ENCODE peak calls at places on chromosomes 11 and 22, in four cellular contexts. One of them, this sample, is unnamed.

GRCh38 chr11:5486421-5486820 is 2.1 kb upstream of the OR52D1 start:
- DNase-seq in choroid plexus epithelial cell: no peak
- DNase-seq in upper lobe of left lung: no peak
- DNase-seq in cardiac fibroblast: no peak
- DNase-seq in this sample: no peak

GRCh38 chr11:62614275-62614674 is 1.2 kb downstream of the ROM1 start:
- DNase-seq in choroid plexus epithelial cell: no peak
- DNase-seq in upper lobe of left lung: no peak
- DNase-seq in cardiac fibroblast: no peak
- DNase-seq in this sample: peak; percentile 42

GRCh38 chr22:38519453-38520250 is 13.5 kb upstream of the DDX17 start:
- DNase-seq in choroid plexus epithelial cell: no peak
- DNase-seq in upper lobe of left lung: no peak
- DNase-seq in cardiac fibroblast: no peak
- DNase-seq in this sample: no peak

GRCh38 chr11:11463397-11463796 is 110.3 kb upstream of the CSNK2A3 start:
- DNase-seq in choroid plexus epithelial cell: no peak
- DNase-seq in upper lobe of left lung: no peak
- DNase-seq in cardiac fibroblast: no peak
- DNase-seq in this sample: peak; percentile 48

GRCh38 chr11:119624102-119624615 is 104.8 kb downstream of the NECTIN1 start:
- DNase-seq in choroid plexus epithelial cell: no peak
- DNase-seq in upper lobe of left lung: no peak
- DNase-seq in cardiac fibroblast: no peak
- DNase-seq in this sample: no peak

GRCh38 chr11:68508425-68508824 is 47.9 kb downstream of the PPP6R3 start:
- DNase-seq in choroid plexus epithelial cell: peak; percentile 31
- DNase-seq in upper lobe of left lung: no peak
- DNase-seq in cardiac fibroblast: no peak
- DNase-seq in this sample: no peak

GRCh38 chr11:98260983-98261382 is 759.8 kb upstream of the CNTN5 start:
- DNase-seq in choroid plexus epithelial cell: peak; percentile 5
- DNase-seq in upper lobe of left lung: no peak
- DNase-seq in cardiac fibroblast: peak; percentile 2
- DNase-seq in this sample: no peak

GRCh38 chr22:26887456-26887855 is 230.1 kb downstream of the MIAT start:
- DNase-seq in choroid plexus epithelial cell: peak; percentile 87
- DNase-seq in upper lobe of left lung: no peak
- DNase-seq in cardiac fibroblast: peak; percentile 79
- DNase-seq in this sample: no peak

GRCh38 chr11:13301522-13301921 is 23.9 kb downstream of the BMAL1 start:
- DNase-seq in choroid plexus epithelial cell: no peak
- DNase-seq in upper lobe of left lung: no peak
- DNase-seq in cardiac fibroblast: no peak
- DNase-seq in this sample: no peak

GRCh38 chr11:44943118-44943517 is 7.6 kb downstream of the TP53I11 start:
- DNase-seq in choroid plexus epithelial cell: no peak
- DNase-seq in upper lobe of left lung: peak; percentile 84
- DNase-seq in cardiac fibroblast: no peak
- DNase-seq in this sample: no peak

GRCh38 chr11:43868852-43869567 is 11.6 kb upstream of the ALKBH3 start:
- DNase-seq in choroid plexus epithelial cell: peak; percentile 91
- DNase-seq in upper lobe of left lung: peak; percentile 46
- DNase-seq in cardiac fibroblast: peak; percentile 87
- DNase-seq in this sample: no peak

GRCh38 chr11:12542186-12542935 is 131.9 kb upstream of the TEAD1 start:
- DNase-seq in choroid plexus epithelial cell: no peak
- DNase-seq in upper lobe of left lung: no peak
- DNase-seq in cardiac fibroblast: no peak
- DNase-seq in this sample: no peak

GRCh38 chr11:36333897-36334296 is 37.8 kb downstream of the PRR5L start:
- DNase-seq in choroid plexus epithelial cell: peak; percentile 72
- DNase-seq in upper lobe of left lung: no peak
- DNase-seq in cardiac fibroblast: peak; percentile 51
- DNase-seq in this sample: no peak

GRCh38 chr11:59617876-59618275 is 2.3 kb upstream of the OSBP start:
- DNase-seq in choroid plexus epithelial cell: no peak
- DNase-seq in upper lobe of left lung: no peak
- DNase-seq in cardiac fibroblast: no peak
- DNase-seq in this sample: no peak

GRCh38 chr11:83249972-83250593 is 36.1 kb downstream of the CCDC90B start:
- DNase-seq in choroid plexus epithelial cell: peak; percentile 83
- DNase-seq in upper lobe of left lung: no peak
- DNase-seq in cardiac fibroblast: peak; percentile 75
- DNase-seq in this sample: no peak

GRCh38 chr11:79896258-79896657 is 455.4 kb upstream of the TENM4 start:
- DNase-seq in choroid plexus epithelial cell: peak; percentile 2
- DNase-seq in upper lobe of left lung: no peak
- DNase-seq in cardiac fibroblast: no peak
- DNase-seq in this sample: no peak

GRCh38 chr11:74683941-74684481 is 47.2 kb downstream of the CHRDL2 start:
- DNase-seq in choroid plexus epithelial cell: no peak
- DNase-seq in upper lobe of left lung: peak; percentile 20
- DNase-seq in cardiac fibroblast: no peak
- DNase-seq in this sample: peak; percentile 33
- H3K4me3 ChIP-seq in choroid plexus epithelial cell: no peak overlapping the region
- H3K4me3 ChIP-seq in upper lobe of left lung: peak overlapping the region; percentile 46
- H3K4me3 ChIP-seq in cardiac fibroblast: no peak overlapping the region
- H3K4me3 ChIP-seq in this sample: no peak overlapping the region

DNA sequence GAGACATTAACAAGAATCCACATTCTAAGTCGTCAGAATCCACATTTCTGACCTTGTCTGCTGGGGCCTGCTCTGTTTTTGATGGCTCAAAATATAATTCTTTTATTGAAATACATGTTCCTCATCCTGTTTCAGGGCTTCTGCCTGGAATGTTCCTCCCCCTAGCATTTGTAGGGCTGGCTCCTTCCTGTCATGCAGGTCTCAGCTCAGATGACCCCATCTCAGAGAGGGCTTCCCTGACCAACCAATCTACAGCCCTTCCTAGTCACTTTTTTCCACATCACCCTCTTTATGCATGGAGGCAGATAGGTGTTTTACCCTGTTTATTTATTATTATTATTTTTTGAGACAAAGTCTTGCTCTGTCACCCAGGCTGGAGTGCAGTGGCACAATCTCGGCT is 14.8 kb downstream of the TMEM123 start:
- DNase-seq in choroid plexus epithelial cell: no peak
- DNase-seq in upper lobe of left lung: no peak
- DNase-seq in cardiac fibroblast: no peak
- DNase-seq in this sample: no peak
- H3K4me3 ChIP-seq in choroid plexus epithelial cell: no peak overlapping the region
- H3K4me3 ChIP-seq in upper lobe of left lung: no peak overlapping the region
- H3K4me3 ChIP-seq in cardiac fibroblast: no peak overlapping the region
- H3K4me3 ChIP-seq in this sample: no peak overlapping the region

GRCh38 chr11:127000291-127000968 is at the start of gene KIRREL3:
- DNase-seq in choroid plexus epithelial cell: no peak
- DNase-seq in upper lobe of left lung: no peak
- DNase-seq in cardiac fibroblast: no peak
- DNase-seq in this sample: no peak
- H3K4me3 ChIP-seq in choroid plexus epithelial cell: no peak within 1 kb of the TSS
- H3K4me3 ChIP-seq in upper lobe of left lung: peak within 1 kb of the TSS; percentile 41
- H3K4me3 ChIP-seq in cardiac fibroblast: peak within 1 kb of the TSS; percentile 52
- H3K4me3 ChIP-seq in this sample: no peak within 1 kb of the TSS

GRCh38 chr11:65491614-65492386 is 7.0 kb upstream of the MALAT1 start:
- DNase-seq in choroid plexus epithelial cell: peak; percentile 87
- DNase-seq in upper lobe of left lung: peak; percentile 97
- DNase-seq in cardiac fibroblast: peak; percentile 94
- DNase-seq in this sample: no peak
- H3K4me3 ChIP-seq in choroid plexus epithelial cell: no peak overlapping the region
- H3K4me3 ChIP-seq in upper lobe of left lung: no peak overlapping the region
- H3K4me3 ChIP-seq in cardiac fibroblast: peak overlapping the region; percentile 7
- H3K4me3 ChIP-seq in this sample: no peak overlapping the region

GRCh38 chr11:2435288-2436012 is 8.9 kb downstream of the TRPM5 start:
- DNase-seq in choroid plexus epithelial cell: no peak
- DNase-seq in upper lobe of left lung: no peak
- DNase-seq in cardiac fibroblast: no peak
- DNase-seq in this sample: no peak

GRCh38 chr11:2436013-2436520 is 8.2 kb downstream of the TRPM5 start:
- DNase-seq in choroid plexus epithelial cell: no peak
- DNase-seq in upper lobe of left lung: no peak
- DNase-seq in cardiac fibroblast: no peak
- DNase-seq in this sample: no peak

GRCh38 chr11:2439820-2440219 is 4.5 kb downstream of the TRPM5 start:
- DNase-seq in choroid plexus epithelial cell: no peak
- DNase-seq in upper lobe of left lung: no peak
- DNase-seq in cardiac fibroblast: no peak
- DNase-seq in this sample: no peak

GRCh38 chr11:2436521-2437031 is 7.7 kb downstream of the TRPM5 start:
- DNase-seq in choroid plexus epithelial cell: no peak
- DNase-seq in upper lobe of left lung: no peak
- DNase-seq in cardiac fibroblast: no peak
- DNase-seq in this sample: no peak

GRCh38 chr11:2437516-2437915 is 6.8 kb downstream of the TRPM5 start:
- DNase-seq in choroid plexus epithelial cell: no peak
- DNase-seq in upper lobe of left lung: no peak
- DNase-seq in cardiac fibroblast: no peak
- DNase-seq in this sample: no peak
- H3K4me3 ChIP-seq in choroid plexus epithelial cell: no peak overlapping the region
- H3K4me3 ChIP-seq in upper lobe of left lung: no peak overlapping the region
- H3K4me3 ChIP-seq in cardiac fibroblast: no peak overlapping the region
- H3K4me3 ChIP-seq in this sample: no peak overlapping the region

GRCh38 chr11:75384438-75385080 is 14.8 kb upstream of the RPS3 start:
- DNase-seq in choroid plexus epithelial cell: peak; percentile 70
- DNase-seq in upper lobe of left lung: peak; percentile 84
- DNase-seq in cardiac fibroblast: peak; percentile 73
- DNase-seq in this sample: peak; percentile 93
- H3K4me3 ChIP-seq in choroid plexus epithelial cell: no peak overlapping the region
- H3K4me3 ChIP-seq in upper lobe of left lung: no peak overlapping the region
- H3K4me3 ChIP-seq in cardiac fibroblast: peak overlapping the region; percentile 10
- H3K4me3 ChIP-seq in this sample: no peak overlapping the region

DNA sequence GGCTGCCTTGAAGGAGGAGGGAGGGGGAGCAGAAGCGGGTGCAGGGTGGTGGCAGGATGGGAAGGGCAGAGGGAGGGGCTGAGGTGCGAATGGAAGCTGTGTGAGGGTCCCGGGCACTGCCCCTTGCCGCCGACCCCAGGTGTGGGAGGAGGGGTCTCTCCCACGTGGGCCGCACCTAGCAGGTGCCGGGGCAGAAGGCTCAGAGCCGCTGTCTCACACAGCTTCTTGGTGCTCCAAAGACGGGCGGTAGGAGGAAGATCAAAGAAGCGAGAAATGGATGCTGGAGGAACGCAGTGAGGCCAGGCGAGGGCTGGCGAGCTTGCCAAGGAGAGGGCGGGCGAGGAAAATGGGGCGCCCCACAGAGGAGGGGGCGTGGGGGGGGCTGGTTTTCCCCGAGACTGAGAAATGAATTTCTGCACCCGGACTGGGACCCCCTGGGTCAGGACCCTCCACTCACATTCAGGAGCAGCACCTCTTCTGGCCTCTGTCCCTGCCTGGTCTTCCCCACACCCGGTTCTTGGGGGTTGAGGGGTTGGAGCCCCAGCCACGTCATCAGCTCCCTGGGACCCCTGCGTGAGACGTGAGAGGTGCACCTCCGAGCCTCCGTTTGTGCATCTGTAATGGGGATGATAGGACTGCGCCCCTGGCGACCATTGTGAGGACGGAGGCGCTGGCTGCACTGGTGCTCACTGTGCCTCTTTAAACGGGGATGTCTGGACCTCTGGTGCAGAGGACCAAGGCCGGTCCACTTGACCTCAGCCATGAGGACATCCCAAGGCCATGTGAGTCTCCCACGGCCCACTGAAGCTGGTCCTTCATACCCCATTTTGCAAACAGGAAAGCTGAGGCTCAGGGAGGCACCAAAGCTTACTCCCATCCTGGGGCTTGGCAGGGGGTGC is 16.8 kb downstream of the LSP1 start:
- DNase-seq in choroid plexus epithelial cell: no peak
- DNase-seq in upper lobe of left lung: no peak
- DNase-seq in cardiac fibroblast: no peak
- DNase-seq in this sample: peak; percentile 45
- H3K4me3 ChIP-seq in choroid plexus epithelial cell: no peak overlapping the region
- H3K4me3 ChIP-seq in upper lobe of left lung: no peak overlapping the region
- H3K4me3 ChIP-seq in cardiac fibroblast: no peak overlapping the region
- H3K4me3 ChIP-seq in this sample: no peak overlapping the region

This sample was measured in Caco-2.